ENCODE peak calls at places on chromosomes 1 and 21, in four cellular contexts. One of them, this sample, is unnamed.

GRCh38 chr1:53586765-53587164 is 127.6 kb downstream of the DMRTB1 start:
- DNase-seq in GM23338: no peak
- DNase-seq in WERI-Rb-1: no peak
- DNase-seq in GM12865: no peak
- DNase-seq in this sample: no peak

GRCh38 chr1:199667079-199667478 is 360.4 kb upstream of the NR5A2 start:
- DNase-seq in WERI-Rb-1: no peak
- DNase-seq in GM23338: no peak
- DNase-seq in GM12865: peak; percentile 12
- DNase-seq in this sample: no peak

GRCh38 chr1:115832651-115833050 is 8.3 kb downstream of the NHLH2 start:
- DNase-seq in GM12865: no peak
- DNase-seq in WERI-Rb-1: no peak
- DNase-seq in GM23338: no peak
- DNase-seq in this sample: no peak

GRCh38 chr1:14996133-14997050 is 157.2 kb upstream of the TMEM51 start:
- DNase-seq in WERI-Rb-1: no peak
- DNase-seq in GM23338: no peak
- DNase-seq in GM12865: no peak
- DNase-seq in this sample: no peak

GRCh38 chr1:53982034-53982761 is 35.8 kb downstream of the LDLRAD1 start:
- DNase-seq in WERI-Rb-1: peak; percentile 45
- DNase-seq in GM12865: no peak
- DNase-seq in GM23338: peak; percentile 90
- DNase-seq in this sample: no peak

GRCh38 chr1:92070892-92071291 is 4.3 kb downstream of the SETSIP start:
- DNase-seq in WERI-Rb-1: no peak
- DNase-seq in GM12865: no peak
- DNase-seq in GM23338: peak; percentile 3
- DNase-seq in this sample: no peak

GRCh38 chr1:1434131-1434811 is 1.2 kb upstream of the VWA1 start:
- DNase-seq in GM12865: no peak
- DNase-seq in WERI-Rb-1: no peak
- DNase-seq in GM23338: peak; percentile 72
- DNase-seq in this sample: no peak

GRCh38 chr1:179879797-179880196 is 2.2 kb upstream of the TOR1AIP2 start:
- DNase-seq in GM12865: peak; percentile 75
- DNase-seq in WERI-Rb-1: no peak
- DNase-seq in GM23338: no peak
- DNase-seq in this sample: no peak

GRCh38 chr1:5993553-5994510 is 1.6 kb upstream of the NPHP4 start:
- DNase-seq in GM12865: peak; percentile 44
- DNase-seq in WERI-Rb-1: no peak
- DNase-seq in GM23338: peak; percentile 67
- DNase-seq in this sample: peak; percentile 48

GRCh38 chr1:43910359-43910758 is 23.2 kb upstream of the ARTN start:
- DNase-seq in GM23338: no peak
- DNase-seq in GM12865: no peak
- DNase-seq in WERI-Rb-1: no peak
- DNase-seq in this sample: no peak

GRCh38 chr1:205813755-205814058 is 709 bp upstream of the SLC41A1 start:
- DNase-seq in GM23338: no peak
- DNase-seq in GM12865: no peak
- DNase-seq in WERI-Rb-1: no peak
- DNase-seq in this sample: no peak

GRCh38 chr1:46599044-46599970 is 4.8 kb downstream of the MKNK1 start:
- DNase-seq in GM23338: no peak
- DNase-seq in GM12865: no peak
- DNase-seq in WERI-Rb-1: no peak
- DNase-seq in this sample: no peak

GRCh38 chr1:19664453-19665043 is at the start of gene HTR6:
- DNase-seq in GM23338: no peak
- DNase-seq in GM12865: peak; percentile 38
- DNase-seq in WERI-Rb-1: no peak
- DNase-seq in this sample: no peak

GRCh38 chr1:227894831-227895451 is 52.8 kb downstream of the WNT9A start:
- DNase-seq in GM23338: no peak
- DNase-seq in WERI-Rb-1: peak; percentile 0
- DNase-seq in GM12865: no peak
- DNase-seq in this sample: peak; percentile 14

GRCh38 chr21:45700461-45700860 is 56.9 kb downstream of the PCBP3 start:
- DNase-seq in GM23338: no peak
- DNase-seq in GM12865: no peak
- DNase-seq in WERI-Rb-1: no peak
- DNase-seq in this sample: no peak

GRCh38 chr1:185487943-185488342 is 170.9 kb upstream of the IVNS1ABP start:
- DNase-seq in WERI-Rb-1: no peak
- DNase-seq in GM12865: no peak
- DNase-seq in GM23338: no peak
- DNase-seq in this sample: no peak

GRCh38 chr1:27634982-27635362 is at the start of gene FGR:
- DNase-seq in GM23338: peak; percentile 44
- DNase-seq in WERI-Rb-1: no peak
- DNase-seq in GM12865: no peak
- DNase-seq in this sample: no peak

GRCh38 chr1:220271706-220272046 is 577 bp downstream of the RAB3GAP2 start:
- DNase-seq in WERI-Rb-1: no peak
- DNase-seq in GM23338: peak; percentile 68
- DNase-seq in GM12865: peak; percentile 20
- DNase-seq in this sample: no peak

GRCh38 chr1:205519541-205520131 is 15.2 kb downstream of the CDK18 start:
- DNase-seq in WERI-Rb-1: peak; percentile 54
- DNase-seq in GM23338: peak; percentile 65
- DNase-seq in GM12865: no peak
- DNase-seq in this sample: no peak

GRCh38 chr1:64920936-64921589 is 45.3 kb downstream of the JAK1 start:
- DNase-seq in WERI-Rb-1: no peak
- DNase-seq in GM23338: no peak
- DNase-seq in GM12865: no peak
- DNase-seq in this sample: no peak

GRCh38 chr1:178723541-178723940 is 1.5 kb upstream of the RALGPS2 start:
- DNase-seq in WERI-Rb-1: no peak
- DNase-seq in GM12865: no peak
- DNase-seq in GM23338: no peak
- DNase-seq in this sample: no peak

GRCh38 chr1:27521336-27522147 is 31.6 kb upstream of the WASF2 start:
- DNase-seq in GM12865: no peak
- DNase-seq in WERI-Rb-1: no peak
- DNase-seq in GM23338: no peak
- DNase-seq in this sample: no peak

GRCh38 chr1:46485564-46486431 is 3.8 kb upstream of the DMBX1 start:
- DNase-seq in WERI-Rb-1: no peak
- DNase-seq in GM12865: no peak
- DNase-seq in GM23338: peak; percentile 60
- DNase-seq in this sample: no peak

GRCh38 chr1:38031513-38031866 is 15.1 kb downstream of the POU3F1 start:
- DNase-seq in GM12865: no peak
- DNase-seq in GM23338: no peak
- DNase-seq in WERI-Rb-1: no peak
- DNase-seq in this sample: no peak

GRCh38 chr1:27597511-27598216 is 6.3 kb downstream of the AHDC1 start:
- DNase-seq in WERI-Rb-1: peak; percentile 31
- DNase-seq in GM23338: no peak
- DNase-seq in GM12865: no peak
- DNase-seq in this sample: no peak

GRCh38 chr1:69702085-69702484 is 134.4 kb downstream of the LRRC7 start:
- DNase-seq in GM12865: no peak
- DNase-seq in GM23338: no peak
- DNase-seq in WERI-Rb-1: no peak
- DNase-seq in this sample: no peak

GRCh38 chr1:44660176-44660575 is 14.1 kb downstream of the TMEM53 start:
- DNase-seq in GM12865: no peak
- DNase-seq in GM23338: no peak
- DNase-seq in WERI-Rb-1: no peak
- DNase-seq in this sample: no peak

GRCh38 chr21:33115586-33116541 is 45.9 kb downstream of the OLIG1 start:
- DNase-seq in GM12865: peak; percentile 14
- DNase-seq in GM23338: no peak
- DNase-seq in WERI-Rb-1: no peak
- DNase-seq in this sample: no peak

GRCh38 chr1:7561331-7561921 is 209.7 kb upstream of the VAMP3 start:
- DNase-seq in GM23338: peak; percentile 80
- DNase-seq in WERI-Rb-1: peak; percentile 84
- DNase-seq in GM12865: peak; percentile 20
- DNase-seq in this sample: peak; percentile 47

GRCh38 chr1:51247499-51247898 is 11.4 kb downstream of the RNF11 start:
- DNase-seq in GM12865: no peak
- DNase-seq in WERI-Rb-1: no peak
- DNase-seq in GM23338: no peak
- DNase-seq in this sample: no peak

GRCh38 chr1:178578541-178578940 is 65.6 kb downstream of the TEX35 start:
- DNase-seq in GM12865: peak; percentile 32
- DNase-seq in GM23338: no peak
- DNase-seq in WERI-Rb-1: no peak
- DNase-seq in this sample: no peak

GRCh38 chr1:204104331-204105222 is 31.7 kb downstream of the SOX13 start:
- DNase-seq in GM12865: no peak
- DNase-seq in GM23338: no peak
- DNase-seq in WERI-Rb-1: no peak
- DNase-seq in this sample: peak; percentile 76

GRCh38 chr1:15951341-15952153 is 24.4 kb downstream of the ZBTB17 start:
- DNase-seq in GM12865: no peak
- DNase-seq in WERI-Rb-1: peak; percentile 29
- DNase-seq in GM23338: peak; percentile 29
- DNase-seq in this sample: no peak

GRCh38 chr1:15322648-15323350 is 75.8 kb downstream of the FHAD1 start:
- DNase-seq in WERI-Rb-1: peak; percentile 53
- DNase-seq in GM12865: no peak
- DNase-seq in GM23338: peak; percentile 28
- DNase-seq in this sample: no peak

GRCh38 chr1:208009303-208009702 is 98.4 kb upstream of the CD34 start:
- DNase-seq in GM12865: no peak
- DNase-seq in WERI-Rb-1: no peak
- DNase-seq in GM23338: no peak
- DNase-seq in this sample: no peak

GRCh38 chr21:31340942-31341487 is 3.0 kb downstream of the TIAM1 start:
- DNase-seq in GM23338: no peak
- DNase-seq in GM12865: no peak
- DNase-seq in WERI-Rb-1: no peak
- DNase-seq in this sample: no peak

GRCh38 chr1:6544831-6545230 is 9.5 kb downstream of the NOL9 start:
- DNase-seq in WERI-Rb-1: no peak
- DNase-seq in GM23338: no peak
- DNase-seq in GM12865: no peak
- DNase-seq in this sample: no peak

GRCh38 chr1:75985827-75986226 is 53.6 kb upstream of the ASB17 start:
- DNase-seq in GM23338: no peak
- DNase-seq in GM12865: peak; percentile 94
- DNase-seq in WERI-Rb-1: no peak
- DNase-seq in this sample: no peak

GRCh38 chr1:219441884-219442283 is 171.0 kb downstream of the ZC3H11B start:
- DNase-seq in GM23338: no peak
- DNase-seq in GM12865: no peak
- DNase-seq in WERI-Rb-1: no peak
- DNase-seq in this sample: no peak

GRCh38 chr1:89112871-89113613 is 12.9 kb downstream of the GBP2 start:
- DNase-seq in GM23338: no peak
- DNase-seq in WERI-Rb-1: no peak
- DNase-seq in GM12865: no peak
- DNase-seq in this sample: no peak

DNA sequence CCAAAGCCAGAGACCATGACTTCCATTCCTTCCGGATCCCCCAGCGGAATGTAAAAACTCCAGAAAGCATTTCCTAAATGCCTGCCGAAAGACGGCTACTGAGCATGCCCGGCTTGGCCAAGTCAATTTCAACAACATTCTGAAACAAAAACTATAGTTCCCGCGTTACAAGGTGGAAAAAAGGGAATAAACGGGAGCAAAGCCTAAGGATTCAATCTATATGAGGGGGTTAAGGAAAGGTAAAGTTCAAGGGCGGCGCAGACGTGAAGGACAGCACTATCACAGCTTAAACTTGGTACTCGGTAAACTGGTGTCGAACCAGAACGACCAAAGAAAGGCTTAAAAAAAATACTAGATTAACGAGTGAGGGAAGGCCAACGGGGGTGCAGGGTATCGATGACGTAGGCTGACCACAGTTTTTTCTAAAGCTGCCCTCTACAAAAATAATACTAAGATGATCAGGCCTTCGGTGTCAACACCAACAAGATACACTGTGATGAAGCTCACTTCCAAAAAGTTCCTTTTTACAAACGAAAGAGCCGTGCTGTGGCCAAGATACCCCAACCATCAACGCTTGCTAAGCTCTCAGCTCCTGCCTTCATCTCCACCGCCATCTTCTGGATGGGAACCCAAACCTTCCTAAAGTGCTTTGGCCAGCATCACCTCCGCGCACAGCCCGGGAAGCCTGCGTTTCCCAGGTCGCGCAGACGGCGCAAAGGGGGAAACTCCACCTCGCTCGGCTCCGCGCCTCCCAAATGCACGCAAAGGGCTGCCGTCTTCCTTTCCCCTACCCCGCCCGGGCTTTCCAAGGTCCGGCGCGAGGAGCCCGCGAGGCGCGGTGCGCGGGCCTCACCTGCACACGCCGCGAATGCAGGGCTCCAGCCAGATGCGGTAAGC is 730 bp downstream of the USP48 start:
- DNase-seq in GM23338: peak; percentile 66
- DNase-seq in GM12865: peak; percentile 88
- DNase-seq in WERI-Rb-1: peak; percentile 65
- DNase-seq in this sample: no peak
- TF ChIP-seq CTCF in GM23338: peak; percentile 57
- TF ChIP-seq CTCF in GM12865: peak; percentile 31
- TF ChIP-seq CTCF in WERI-Rb-1: peak; percentile 51
- TF ChIP-seq CTCF in this sample: peak; percentile 64

DNA sequence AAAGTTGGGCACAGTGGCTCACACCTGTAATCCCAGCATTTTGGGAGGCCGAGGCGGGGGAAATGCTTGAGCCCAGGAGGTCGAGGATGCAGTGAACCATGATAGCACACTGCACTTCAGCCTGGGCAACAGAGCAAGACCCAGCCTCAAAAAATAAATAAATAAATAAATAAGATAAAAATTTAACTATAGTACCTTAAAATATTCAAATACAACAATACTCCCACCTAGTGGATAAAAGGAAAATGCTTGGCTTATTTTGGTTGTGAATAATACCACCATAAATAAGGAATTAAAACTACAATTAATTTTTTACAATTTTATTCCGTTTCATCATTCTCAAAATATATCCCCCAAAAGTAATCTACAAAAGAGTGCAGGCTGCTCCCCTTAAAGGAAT is 8.1 kb downstream of the PSMG1 start:
- DNase-seq in WERI-Rb-1: no peak
- DNase-seq in GM12865: no peak
- DNase-seq in GM23338: peak; percentile 34
- DNase-seq in this sample: no peak
- TF ChIP-seq CTCF in WERI-Rb-1: no peak
- TF ChIP-seq CTCF in GM12865: peak; percentile 8
- TF ChIP-seq CTCF in GM23338: no peak
- TF ChIP-seq CTCF in this sample: peak; percentile 51

GRCh38 chr1:177355575-177355974 is 184.8 kb downstream of the BRINP2 start:
- DNase-seq in GM12865: peak; percentile 29
- DNase-seq in GM23338: peak; percentile 53
- DNase-seq in WERI-Rb-1: peak; percentile 42
- DNase-seq in this sample: no peak
- TF ChIP-seq CTCF in GM12865: peak; percentile 43
- TF ChIP-seq CTCF in GM23338: peak; percentile 69
- TF ChIP-seq CTCF in WERI-Rb-1: peak; percentile 64
- TF ChIP-seq CTCF in this sample: peak; percentile 56

GRCh38 chr21:27152996-27153395 is 186.1 kb upstream of the ADAMTS5 start:
- DNase-seq in WERI-Rb-1: no peak
- DNase-seq in GM23338: no peak
- DNase-seq in GM12865: no peak
- DNase-seq in this sample: no peak
- TF ChIP-seq CTCF in WERI-Rb-1: no peak
- TF ChIP-seq CTCF in GM23338: no peak
- TF ChIP-seq CTCF in GM12865: no peak
- TF ChIP-seq CTCF in this sample: no peak